ENCODE peak calls at places on chromosomes 2 and 18, in four cellular contexts. E is HepG2, K is H1, R is GM12878. A is an unnamed sample.

GRCh38 chr2:9110893-9111569 is 95.6 kb upstream of the ASAP2 start:
- DNase-seq in K (peak), E (no peak), R (no peak), A (no peak)

GRCh38 chr2:168300460-168300859 is 53.1 kb upstream of the STK39 start:
- DNase-seq in E (no peak), K (no peak), R (no peak), A (no peak)

GRCh38 chr2:230614040-230614439 is 98.6 kb upstream of the CAB39 start:
- DNase-seq in R (no peak), K (no peak), E (no peak), A (no peak)

GRCh38 chr18:50545936-50546335 is 14.0 kb upstream of the MAPK4 start:
- DNase-seq in R (no peak), K (no peak), E (no peak), A (no peak)

GRCh38 chr2:223649941-223650530 is 47.9 kb upstream of the SCG2 start:
- DNase-seq in K (no peak), E (no peak), R (no peak), A (no peak)

GRCh38 chr2:150374562-150374961 is 112.9 kb downstream of the RND3 start:
- DNase-seq in K (no peak), R (no peak), E (no peak), A (no peak)

GRCh38 chr2:150013011-150013410 is 425.4 kb upstream of the MMADHC start:
- DNase-seq in K (no peak), R (no peak), E (no peak), A (no peak)

GRCh38 chr2:102063360-102063947 is 71.7 kb downstream of the IL1R2 start:
- DNase-seq in R (no peak), K (no peak), E (no peak), A (peak)

GRCh38 chr2:203774760-203775159 is 68.3 kb downstream of the CD28 start:
- DNase-seq in K (no peak), E (no peak), R (no peak), A (no peak)

DNA sequence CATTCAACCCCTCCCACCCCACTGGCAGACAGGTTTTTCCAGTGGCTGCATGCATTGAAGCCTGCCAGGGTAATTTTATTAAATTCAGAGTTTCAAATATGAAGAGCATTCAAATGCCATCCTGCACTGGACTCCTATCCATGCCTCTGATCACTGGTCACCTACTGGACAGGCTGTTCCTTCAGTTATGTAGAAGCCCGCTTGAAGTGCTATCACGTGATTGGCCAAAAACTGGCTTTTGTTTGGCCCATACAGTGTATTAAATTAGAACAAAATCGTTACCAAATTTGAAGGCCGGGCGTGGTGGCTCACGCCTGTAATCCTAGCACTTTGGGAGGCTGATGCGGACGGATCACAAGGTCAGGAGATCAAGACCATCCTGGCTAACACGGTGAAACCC is 464.1 kb downstream of the TSN start:
- DNase-seq in R (no peak), K (no peak), E (no peak), A (no peak)
- TF ChIP-seq RAD21 in R (no peak), K (no peak), E (no peak), A (no peak)

GRCh38 chr2:120301289-120301688 is 44.6 kb upstream of the INHBB start:
- DNase-seq in E (no peak), R (no peak), K (no peak), A (no peak)

GRCh38 chr2:120299561-120299960 is 46.4 kb upstream of the INHBB start:
- DNase-seq in E (no peak), K (no peak), R (no peak), A (no peak)

GRCh38 chr2:120300385-120300784 is 45.6 kb upstream of the INHBB start:
- DNase-seq in R (no peak), E (no peak), K (no peak), A (no peak)

GRCh38 chr2:120299024-120299423 is 46.4 kb downstream of the RALB start:
- DNase-seq in R (no peak), E (no peak), K (no peak), A (no peak)

DNA sequence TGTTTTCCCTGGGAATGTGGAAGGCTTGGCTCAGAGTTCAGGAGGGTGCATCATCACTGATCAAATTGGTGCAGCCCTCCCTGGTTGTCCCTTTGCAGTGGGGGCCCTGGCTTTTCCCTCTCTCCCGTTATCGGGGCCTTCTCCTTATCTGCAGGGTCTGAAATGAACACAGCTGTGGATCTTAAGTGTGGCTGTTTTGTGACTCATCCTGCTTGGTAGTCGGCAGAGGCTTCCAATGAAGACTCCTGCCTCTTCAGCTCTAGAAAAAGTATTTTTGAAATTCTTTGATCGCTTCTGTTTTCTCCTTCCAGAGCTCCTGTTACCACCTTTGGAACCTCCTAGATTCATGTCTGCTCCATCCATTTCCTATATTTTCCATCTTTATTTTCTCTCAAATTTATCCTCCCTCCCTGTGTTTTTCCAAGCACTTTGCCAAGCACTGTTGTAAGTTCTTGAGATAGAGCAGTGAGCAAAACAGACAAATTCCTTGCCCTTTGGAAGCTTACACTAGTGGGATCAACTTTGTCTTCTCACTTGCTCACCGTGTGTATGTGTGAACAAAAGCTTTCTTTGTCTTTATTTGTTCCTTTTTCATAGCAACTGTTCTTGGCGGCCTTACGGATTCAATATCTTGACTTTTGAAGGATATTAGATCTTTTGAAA is 45.7 kb downstream of the RALB start:
- DNase-seq in K (no peak), R (no peak), E (no peak), A (peak)
- TF ChIP-seq CBX5 in K (no peak), R (no peak), E (no peak), A (no peak)

DNA sequence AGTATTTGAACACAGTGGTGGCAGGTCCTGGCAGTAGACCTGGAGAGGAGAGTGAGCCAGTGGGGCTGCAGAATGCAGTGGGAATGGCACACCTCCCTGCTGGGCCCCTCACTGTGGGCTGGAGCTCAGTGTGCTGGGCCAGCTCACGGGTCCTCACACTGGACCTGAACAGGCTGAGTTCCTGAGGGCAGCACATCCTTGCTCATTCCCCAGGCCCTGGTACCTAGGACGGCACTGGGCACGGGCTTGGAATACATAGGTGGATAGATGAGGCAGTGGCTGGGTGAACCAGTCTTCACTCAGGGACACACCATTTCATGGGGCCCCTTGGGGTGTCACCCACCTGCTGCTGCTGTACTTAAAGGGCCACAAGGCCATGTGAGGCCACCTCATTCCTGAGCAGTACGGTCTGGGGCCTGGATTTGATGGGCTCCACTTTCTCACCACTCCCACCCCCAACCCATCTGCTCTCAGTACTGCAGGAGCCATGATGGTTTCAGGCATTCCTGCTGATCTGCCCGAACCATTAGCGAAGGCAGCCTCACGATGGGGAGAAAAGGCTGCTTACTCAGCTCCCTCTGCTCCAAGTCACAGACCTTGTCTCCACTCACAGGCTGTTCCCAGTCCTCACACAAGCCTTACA is 4.2 kb downstream of the TMEM177 start:
- DNase-seq in E (no peak), K (no peak), R (no peak), A (no peak)
- TF ChIP-seq RAD21 in E (no peak), K (no peak), R (no peak), A (no peak)

GRCh38 chr2:148209598-148209997 is 188.7 kb downstream of the MBD5 start:
- DNase-seq in R (no peak), K (no peak), E (peak), A (peak)
- TF ChIP-seq CBX5 in R (no peak), K (no peak), E (no peak), A (no peak)

DNA sequence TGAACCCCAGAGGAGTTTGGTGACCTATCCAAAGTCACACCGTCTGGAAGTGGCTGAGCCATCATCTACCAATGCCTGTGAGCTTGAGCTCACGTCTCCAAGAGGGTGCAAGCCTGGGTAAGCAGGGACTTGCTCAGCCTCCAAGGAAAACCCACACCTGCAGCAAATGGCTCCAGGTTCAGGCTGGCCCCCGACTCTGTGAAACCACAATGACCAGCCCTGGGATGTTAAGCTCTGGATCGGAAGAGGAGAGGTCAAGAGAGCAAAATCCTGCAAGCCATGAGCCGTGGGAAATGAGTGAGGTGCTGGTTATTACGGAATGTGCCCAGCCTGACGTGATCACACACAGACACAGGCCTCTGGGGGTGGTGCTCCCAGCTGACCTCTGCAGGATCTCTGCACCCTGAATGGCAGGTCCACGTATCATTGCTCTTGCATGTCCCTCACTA is 94.1 kb upstream of the OTOS start:
- DNase-seq in E (no peak), R (no peak), K (no peak), A (no peak)
- TF ChIP-seq RAD21 in E (no peak), R (no peak), K (no peak), A (no peak)

GRCh38 chr2:239826786-239827510 is 198.2 kb downstream of the NDUFA10 start:
- DNase-seq in E (no peak), R (no peak), K (no peak), A (no peak)

GRCh38 chr2:239826376-239826775 is 198.8 kb downstream of the NDUFA10 start:
- DNase-seq in R (no peak), K (no peak), E (no peak), A (no peak)

GRCh38 chr2:239829326-239829725 is 195.8 kb downstream of the NDUFA10 start:
- DNase-seq in R (no peak), K (no peak), E (no peak), A (no peak)

GRCh38 chr2:239828192-239828972 is 196.8 kb downstream of the NDUFA10 start:
- DNase-seq in K (no peak), E (no peak), R (no peak), A (no peak)

DNA sequence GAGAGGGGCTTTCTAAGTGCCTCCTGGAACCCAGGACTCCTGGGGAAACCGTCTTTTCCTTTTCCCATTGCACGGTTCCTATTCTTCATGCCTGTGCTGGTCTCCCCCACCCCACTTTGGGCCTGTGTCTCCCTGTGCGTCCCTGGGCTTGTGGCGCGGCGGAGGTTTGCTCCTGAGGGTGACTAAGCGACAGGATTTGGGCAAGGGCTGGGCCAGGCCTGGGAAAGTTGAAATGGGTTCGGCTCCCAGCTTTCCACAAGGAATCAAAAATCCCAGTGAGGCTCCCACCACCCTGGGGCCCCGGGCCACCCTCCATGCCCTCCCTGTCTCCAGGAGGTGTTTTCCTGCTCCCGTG is 197.7 kb downstream of the NDUFA10 start:
- DNase-seq in R (no peak), K (no peak), E (no peak), A (no peak)
- TF ChIP-seq CBX5 in R (no peak), K (no peak), E (no peak), A (no peak)

GRCh38 chr2:207662203-207662602 is 37.0 kb upstream of the METTL21A start:
- DNase-seq in K (no peak), E (no peak), R (peak), A (no peak)

GRCh38 chr2:207660994-207661393 is 35.8 kb upstream of the METTL21A start:
- DNase-seq in K (no peak), E (peak), R (no peak), A (no peak)

GRCh38 chr2:207663870-207664545 is 38.8 kb upstream of the METTL21A start:
- DNase-seq in R (no peak), E (no peak), K (no peak), A (no peak)
- TF ChIP-seq RAD21 in R (no peak), E (no peak), K (no peak), A (no peak)

GRCh38 chr18:38081516-38081915 is 515.9 kb upstream of the CELF4 start:
- DNase-seq in K (no peak), R (no peak), E (no peak), A (no peak)
- TF ChIP-seq CBX5 in K (no peak), R (no peak), E (no peak), A (no peak)

DNA sequence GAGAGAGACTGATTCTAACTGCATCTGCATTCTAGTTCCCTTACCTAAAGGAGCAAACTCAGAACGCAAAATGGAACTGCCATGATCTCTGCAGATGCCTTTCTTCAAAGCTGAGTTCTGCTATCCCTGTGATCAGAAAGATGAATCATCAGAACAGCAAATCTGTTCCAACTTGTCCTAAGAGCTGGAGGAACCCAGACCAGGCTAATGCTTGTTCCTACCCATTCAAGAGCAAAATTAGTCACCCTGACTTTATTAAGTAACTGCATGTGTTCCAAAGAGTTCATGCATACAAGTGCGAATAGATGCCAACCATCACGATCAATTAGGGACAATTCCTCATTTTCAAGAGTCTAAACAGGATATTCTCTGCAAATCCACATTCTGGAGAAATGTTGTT is 46.5 kb downstream of the MBP start:
- DNase-seq in E (no peak), K (no peak), R (no peak), A (no peak)
- TF ChIP-seq RAD21 in E (no peak), K (no peak), R (no peak), A (no peak)

GRCh38 chr2:72126186-72127100 is 21.2 kb downstream of the CYP26B1 start:
- DNase-seq in E (no peak), K (no peak), R (no peak), A (no peak)

GRCh38 chr2:72128843-72129227 is 18.8 kb downstream of the CYP26B1 start:
- DNase-seq in K (no peak), R (no peak), E (no peak), A (no peak)

GRCh38 chr2:72129676-72130340 is 17.9 kb downstream of the CYP26B1 start:
- DNase-seq in E (no peak), K (no peak), R (no peak), A (no peak)

GRCh38 chr2:72127401-72128058 is 20.1 kb downstream of the CYP26B1 start:
- DNase-seq in E (no peak), R (no peak), K (no peak), A (no peak)

DNA sequence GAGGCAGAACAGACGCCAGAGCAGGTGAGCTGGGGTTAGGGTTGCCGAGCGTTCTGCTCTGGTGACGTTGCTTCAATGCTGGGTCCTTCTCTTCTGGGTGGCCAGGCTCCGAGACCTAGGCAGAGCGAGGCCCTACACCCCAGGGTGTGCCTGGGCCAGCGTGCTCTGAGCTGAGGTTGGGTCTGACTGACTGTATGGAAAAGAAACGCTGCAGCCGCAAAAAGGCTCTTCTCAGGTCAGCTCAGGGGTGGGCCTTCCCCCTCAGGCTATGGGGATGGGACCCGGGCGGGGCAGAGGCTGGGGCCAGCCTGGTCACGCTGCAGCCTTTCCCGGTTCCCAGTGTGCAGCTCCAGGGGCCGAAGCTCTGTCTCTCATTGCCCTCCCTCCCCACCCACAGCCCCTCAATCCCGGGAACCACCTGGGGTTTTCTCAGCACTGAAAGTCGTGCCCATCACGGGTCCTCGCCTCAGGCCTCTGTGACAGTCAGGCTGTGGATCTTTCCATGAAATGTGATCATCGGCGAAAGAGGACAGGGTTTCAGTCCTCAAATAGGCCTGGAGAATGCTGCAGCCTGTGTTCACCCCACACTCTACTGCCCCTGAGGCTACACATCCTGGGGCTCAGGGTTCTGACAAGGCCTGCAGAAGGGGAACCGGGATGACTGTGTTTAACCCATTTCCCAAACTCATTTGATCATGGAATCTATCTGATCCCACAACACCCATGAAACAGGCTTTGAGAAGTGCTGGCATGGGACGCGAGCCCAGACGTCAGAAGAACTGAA is 19.4 kb downstream of the CYP26B1 start:
- DNase-seq in K (no peak), E (no peak), R (no peak), A (no peak)
- TF ChIP-seq CBX5 in K (no peak), E (no peak), R (no peak), A (no peak)